ENCODE peak calls at places on chromosomes 1 and 21, in ten cellular contexts. Y, T, F, U, W, M, H, S, Z and G are unnamed samples.

GRCh38 chr1:160408864-160409263 is 8.5 kb downstream of the VANGL2 start:
- DNase-seq in T (no peak), Z (no peak), Y (no peak), W (no peak), F (no peak), S (no peak), H (no peak), M (no peak), U (no peak), G (no peak)

GRCh38 chr1:172360511-172360910 is 60.0 kb upstream of the C1orf105 start:
- DNase-seq in U (peak), Y (no peak), M (no peak), T (no peak), F (no peak), H (no peak), S (no peak), Z (peak), W (peak), G (no peak)

GRCh38 chr1:222777463-222777862 is 37.4 kb upstream of the DISP1 start:
- DNase-seq in H (no peak), Z (no peak), W (peak), F (no peak), Y (no peak), M (no peak), U (peak), T (peak), S (no peak), G (no peak)

GRCh38 chr1:76793594-76793993 is 73.7 kb upstream of the ST6GALNAC5 start:
- DNase-seq in H (no peak), Y (no peak), M (no peak), W (no peak), U (no peak), F (no peak), Z (no peak), T (no peak), S (no peak), G (no peak)

GRCh38 chr1:86788300-86789206 is 84.2 kb downstream of the SH3GLB1 start:
- DNase-seq in F (no peak), Y (no peak), W (peak), S (no peak), U (peak), T (peak), M (no peak), H (peak), Z (no peak), G (no peak)

GRCh38 chr21:37700641-37701202 is 215.5 kb downstream of the KCNJ6 start:
- DNase-seq in U (peak), Y (peak), F (no peak), Z (peak), W (peak), M (no peak), S (no peak), T (peak), H (no peak), G (no peak)

GRCh38 chr1:154794608-154795007 is 75.5 kb downstream of the KCNN3 start:
- DNase-seq in M (no peak), U (no peak), S (no peak), Z (peak), T (no peak), H (no peak), Y (no peak), W (no peak), F (no peak), G (no peak)

GRCh38 chr1:40903106-40903505 is 40.9 kb upstream of the CITED4 start:
- DNase-seq in T (no peak), U (no peak), Z (no peak), W (no peak), S (no peak), Y (no peak), F (no peak), H (no peak), M (no peak), G (no peak)

GRCh38 chr1:24904731-24905354 is 25.2 kb downstream of the RUNX3 start:
- DNase-seq in W (no peak), Y (no peak), H (no peak), U (no peak), M (no peak), S (no peak), Z (no peak), T (no peak), F (no peak), G (no peak)

GRCh38 chr1:175793617-175794016 is 50.2 kb upstream of the TNR start:
- DNase-seq in Y (no peak), F (no peak), U (no peak), T (no peak), M (no peak), Z (no peak), H (no peak), S (no peak), W (no peak), G (no peak)

GRCh38 chr1:64654519-64655341 is 90.1 kb upstream of the RAVER2 start:
- DNase-seq in H (no peak), Y (no peak), S (no peak), U (no peak), M (no peak), W (peak), F (no peak), Z (no peak), T (peak), G (no peak)

GRCh38 chr1:67618285-67619018 is 66.5 kb upstream of the GADD45A start:
- DNase-seq in W (peak), Z (no peak), T (peak), S (peak), U (peak), M (no peak), F (no peak), H (no peak), Y (peak), G (no peak)

GRCh38 chr1:40316595-40317393 is at the start of gene COL9A2:
- DNase-seq in H (peak), F (no peak), M (peak), W (peak), Z (peak), U (peak), Y (peak), T (no peak), S (peak), G (no peak)

GRCh38 chr1:157652859-157653493 is 47.6 kb downstream of the FCRL3 start:
- DNase-seq in H (no peak), U (no peak), Y (no peak), F (no peak), S (no peak), T (no peak), M (no peak), W (no peak), Z (no peak), G (no peak)

GRCh38 chr21:15857740-15858139 is 128.0 kb downstream of the USP25 start:
- DNase-seq in Z (no peak), S (no peak), W (no peak), M (no peak), U (no peak), Y (no peak), F (no peak), H (no peak), T (no peak), G (no peak)

GRCh38 chr1:211356723-211357418 is 30.2 kb downstream of the TRAF5 start:
- DNase-seq in U (no peak), Z (no peak), W (no peak), S (no peak), Y (peak), H (no peak), F (no peak), T (no peak), M (no peak), G (no peak)

GRCh38 chr1:232689714-232690113 is 59.8 kb upstream of the SIPA1L2 start:
- DNase-seq in Y (no peak), S (no peak), H (no peak), U (no peak), W (no peak), Z (no peak), M (no peak), F (no peak), T (no peak), G (no peak)

GRCh38 chr1:239771550-239771949 is 320.1 kb upstream of the FMN2 start:
- DNase-seq in H (no peak), W (no peak), M (no peak), U (no peak), S (no peak), Z (no peak), Y (no peak), T (no peak), F (no peak), G (no peak)

GRCh38 chr1:203120325-203121138 is 7.0 kb upstream of the ADORA1 start:
- DNase-seq in M (no peak), S (no peak), W (no peak), Y (no peak), F (no peak), H (no peak), U (no peak), Z (no peak), T (no peak), G (no peak)

GRCh38 chr1:64811131-64811530 is 66.3 kb downstream of the RAVER2 start:
- DNase-seq in F (no peak), T (no peak), Z (no peak), H (no peak), M (no peak), S (no peak), W (no peak), Y (no peak), U (no peak), G (peak)

GRCh38 chr1:64539808-64540207 is 69.9 kb downstream of the CACHD1 start:
- DNase-seq in W (peak), S (no peak), U (no peak), T (peak), M (no peak), Z (no peak), F (no peak), H (peak), Y (no peak), G (no peak)

GRCh38 chr1:8889103-8889846 is 10.8 kb upstream of the ENO1 start:
- DNase-seq in T (no peak), Z (peak), S (no peak), M (no peak), W (peak), H (no peak), Y (no peak), U (no peak), F (no peak), G (no peak)

GRCh38 chr1:5267603-5268235 is 613.3 kb downstream of the AJAP1 start:
- DNase-seq in H (no peak), S (no peak), Y (no peak), W (no peak), U (no peak), M (no peak), Z (no peak), F (no peak), T (no peak), G (no peak)

GRCh38 chr1:84504580-84505021 is 1.6 kb upstream of the SPATA1 start:
- DNase-seq in M (no peak), F (no peak), S (no peak), W (peak), U (peak), Z (no peak), Y (no peak), H (no peak), T (peak), G (no peak)

GRCh38 chr1:210631399-210631798 is 302.7 kb downstream of the HHAT start:
- DNase-seq in S (no peak), Y (no peak), T (no peak), M (no peak), U (no peak), F (no peak), W (no peak), H (no peak), Z (no peak), G (no peak)

GRCh38 chr1:119808972-119809550 is 2.2 kb downstream of the REG4 start:
- DNase-seq in Z (peak), M (peak), S (peak), W (peak), T (peak), Y (peak), U (peak), F (peak), H (peak), G (peak)

GRCh38 chr1:145702826-145703225 is 4.3 kb downstream of the PDZK1 start:
- DNase-seq in T (no peak), Y (no peak), M (no peak), Z (no peak), H (no peak), F (no peak), U (no peak), W (no peak), S (no peak), G (no peak)

GRCh38 chr1:36733748-36734147 is 251.0 kb upstream of the CSF3R start:
- DNase-seq in T (no peak), W (no peak), M (no peak), Z (no peak), S (no peak), U (no peak), H (no peak), Y (no peak), F (no peak), G (no peak)

GRCh38 chr1:40625476-40626382 is 39.8 kb downstream of the RIMS3 start:
- DNase-seq in Z (no peak), F (no peak), H (no peak), W (peak), S (no peak), T (no peak), Y (no peak), U (peak), M (no peak), G (no peak)

GRCh38 chr1:145977486-145978476 is 13.3 kb downstream of the POLR3GL start:
- DNase-seq in F (no peak), S (peak), T (peak), M (peak), Z (peak), H (no peak), U (peak), W (peak), Y (peak), G (peak)

GRCh38 chr1:237327061-237327460 is 285.1 kb downstream of the RYR2 start:
- DNase-seq in M (no peak), Z (no peak), H (no peak), T (no peak), Y (no peak), S (no peak), W (peak), F (no peak), U (no peak), G (no peak)

GRCh38 chr1:203273869-203274602 is 31.3 kb upstream of the BTG2 start:
- DNase-seq in F (no peak), H (no peak), Y (peak), T (no peak), M (no peak), U (no peak), W (no peak), S (no peak), Z (no peak), G (no peak)

GRCh38 chr1:25774921-25775774 is 24.8 kb upstream of the SELENON start:
- DNase-seq in T (no peak), M (peak), Y (no peak), U (no peak), S (no peak), Z (no peak), H (no peak), W (peak), F (peak), G (no peak)

GRCh38 chr1:67393240-67393639 is 37.0 kb downstream of the SERBP1 start:
- DNase-seq in W (no peak), F (no peak), T (peak), U (no peak), Z (no peak), Y (no peak), M (no peak), H (no peak), S (no peak), G (no peak)

GRCh38 chr21:38917045-38917774 is 111.5 kb downstream of the ETS2 start:
- DNase-seq in H (no peak), T (no peak), W (no peak), S (no peak), F (no peak), M (no peak), Z (no peak), Y (no peak), U (peak), G (peak)

GRCh38 chr21:43188712-43189151 is 19.9 kb downstream of the CRYAA start:
- DNase-seq in H (peak), S (peak), Y (peak), W (peak), M (no peak), T (no peak), U (no peak), F (no peak), Z (no peak), G (no peak)

GRCh38 chr1:89640440-89640839 is 7.5 kb downstream of the LRRC8C start:
- DNase-seq in Y (no peak), H (no peak), T (no peak), W (no peak), S (no peak), U (no peak), M (no peak), F (no peak), Z (no peak), G (no peak)

GRCh38 chr1:65568285-65568684 is 147.8 kb downstream of the LEPR start:
- DNase-seq in Z (no peak), Y (no peak), U (no peak), H (no peak), W (no peak), M (no peak), F (no peak), T (no peak), S (no peak), G (no peak)

GRCh38 chr1:162070094-162070748 is 730 bp downstream of the NOS1AP start:
- DNase-seq in H (no peak), Z (no peak), M (peak), Y (no peak), S (no peak), T (no peak), W (no peak), U (peak), F (no peak), G (peak)